ENCODE peak calls at places on chromosomes 16 and 17, in eight cellular contexts. D, N, B, W, T, Y, G and I are unnamed samples.

GRCh38 chr17:75576661-75577060 is 10.9 kb upstream of the MYO15B start:
- DNase-seq in Y (no peak), W (no peak), G (no peak), B (no peak), D (no peak), N (no peak), T (no peak), I (no peak)

GRCh38 chr17:34177642-34178041 is 77.4 kb upstream of the CCL2 start:
- DNase-seq in G (no peak), Y (no peak), B (no peak), W (no peak), D (no peak), N (no peak), T (no peak), I (no peak)

GRCh38 chr16:85004587-85005205 is 6.6 kb downstream of the ZDHHC7 start:
- DNase-seq in W (no peak), T (no peak), N (no peak), D (no peak), G (no peak), Y (no peak), B (peak), I (no peak)

GRCh38 chr17:42248351-42249179 is 27.6 kb downstream of the STAT5B start:
- DNase-seq in G (peak), B (peak), D (peak), T (peak), N (peak), W (peak), Y (peak), I (peak)

GRCh38 chr16:10121496-10121895 is 60.7 kb downstream of the GRIN2A start:
- DNase-seq in W (no peak), T (peak), B (peak), D (no peak), G (no peak), N (no peak), Y (no peak), I (no peak)

GRCh38 chr16:11757671-11758545 is 15.3 kb upstream of the TXNDC11 start:
- DNase-seq in W (no peak), Y (no peak), T (no peak), D (no peak), B (no peak), N (no peak), G (no peak), I (no peak)

GRCh38 chr17:47879776-47880452 is 16.1 kb upstream of the SP2 start:
- DNase-seq in T (no peak), Y (no peak), N (no peak), W (no peak), D (no peak), B (no peak), G (no peak), I (no peak)

GRCh38 chr17:40093580-40094201 is 6.7 kb downstream of the NR1D1 start:
- DNase-seq in N (no peak), Y (no peak), W (no peak), T (no peak), B (no peak), G (no peak), D (no peak), I (no peak)

GRCh38 chr17:43427362-43428043 is 28.7 kb downstream of the ARL4D start:
- DNase-seq in Y (no peak), T (no peak), B (no peak), D (no peak), G (no peak), N (no peak), W (no peak), I (no peak)

GRCh38 chr16:65618335-65618734 is 496.5 kb upstream of the CDH11 start:
- DNase-seq in D (no peak), N (no peak), Y (no peak), W (no peak), T (no peak), B (no peak), G (no peak), I (no peak)

GRCh38 chr17:73759324-73760185 is 115.3 kb upstream of the SDK2 start:
- DNase-seq in B (no peak), D (no peak), T (no peak), N (no peak), G (no peak), Y (no peak), W (no peak), I (no peak)

GRCh38 chr17:49290690-49291326 is 60.2 kb upstream of the PHOSPHO1 start:
- DNase-seq in D (no peak), W (no peak), T (no peak), N (no peak), Y (no peak), G (peak), B (no peak), I (no peak)

GRCh38 chr16:52254753-52255152 is 292.2 kb downstream of the TOX3 start:
- DNase-seq in T (no peak), Y (no peak), G (no peak), B (no peak), W (no peak), D (no peak), N (no peak), I (no peak)

GRCh38 chr16:53123753-53124152 is 69.0 kb downstream of the CHD9 start:
- DNase-seq in Y (no peak), B (no peak), N (no peak), G (no peak), T (no peak), W (no peak), D (no peak), I (no peak)

GRCh38 chr17:55549140-55549539 is 37.9 kb upstream of the SMIM36 start:
- DNase-seq in G (no peak), W (no peak), D (no peak), T (peak), Y (no peak), N (no peak), B (no peak), I (no peak)

GRCh38 chr16:88073201-88073721 is 122.0 kb downstream of the BANP start:
- DNase-seq in B (no peak), N (no peak), T (no peak), G (no peak), W (no peak), Y (no peak), D (no peak), I (no peak)

GRCh38 chr17:80125656-80126448 is 21.1 kb downstream of the EIF4A3 start:
- DNase-seq in G (no peak), D (no peak), T (no peak), W (no peak), Y (no peak), B (no peak), N (no peak), I (no peak)

GRCh38 chr16:46737621-46738214 is 10.4 kb downstream of the MYLK3 start:
- DNase-seq in N (no peak), Y (no peak), B (no peak), W (no peak), G (no peak), D (no peak), T (no peak), I (no peak)

GRCh38 chr16:85083051-85083639 is 29.1 kb downstream of the CIBAR2 start:
- DNase-seq in T (peak), G (no peak), N (no peak), Y (no peak), D (no peak), B (no peak), W (no peak), I (no peak)

GRCh38 chr17:42251115-42251514 is 25.1 kb downstream of the STAT5B start:
- DNase-seq in D (no peak), Y (no peak), N (no peak), T (no peak), B (no peak), G (no peak), W (no peak), I (no peak)

GRCh38 chr17:75610103-75610984 is 22.7 kb downstream of the MYO15B start:
- DNase-seq in N (no peak), T (no peak), Y (no peak), G (no peak), W (no peak), D (no peak), B (no peak), I (no peak)

GRCh38 chr17:77695386-77695785 is 263.1 kb upstream of the TNRC6C start:
- DNase-seq in Y (no peak), N (no peak), B (no peak), W (no peak), T (no peak), D (no peak), G (no peak), I (no peak)

GRCh38 chr16:56344518-56345405 is 80.6 kb downstream of the AMFR start:
- DNase-seq in Y (no peak), W (no peak), T (peak), D (no peak), G (no peak), N (no peak), B (no peak), I (no peak)

GRCh38 chr16:1775846-1776671 is 3.1 kb upstream of the MRPS34 start:
- DNase-seq in D (no peak), T (no peak), N (no peak), G (no peak), Y (no peak), W (no peak), B (no peak), I (no peak)

GRCh38 chr17:65085397-65085796 is 28.9 kb upstream of the GNA13 start:
- DNase-seq in N (no peak), W (no peak), B (no peak), Y (no peak), D (no peak), G (no peak), T (no peak), I (no peak)

GRCh38 chr16:21156767-21157467 is 1.6 kb upstream of the LDAF1 start:
- DNase-seq in G (peak), W (no peak), B (no peak), D (no peak), N (no peak), T (peak), Y (no peak), I (no peak)

GRCh38 chr17:247767-248166 is 66.3 kb upstream of the DOC2B start:
- DNase-seq in N (no peak), G (no peak), W (no peak), B (peak), T (no peak), D (no peak), Y (no peak), I (no peak)